ENCODE peak calls at places on chromosomes 11 and 22, in five cellular contexts. One of them, this sample, is unnamed. For H3K27me3, the result is how much of the 10 kb centered on the place peaks cover.

GRCh38 chr11:23903044-23903704 is 593.7 kb upstream of the LUZP2 start:
- DNase-seq in H1: no peak
- DNase-seq in H9: no peak
- DNase-seq in neuronal stem cell: no peak
- DNase-seq in mesenchymal stem cell: peak
- DNase-seq in this sample: peak

GRCh38 chr11:57903441-57904123 is 120.1 kb upstream of the OR9Q1 start:
- DNase-seq in H1: no peak
- DNase-seq in H9: no peak
- DNase-seq in neuronal stem cell: no peak
- DNase-seq in mesenchymal stem cell: no peak
- DNase-seq in this sample: peak

GRCh38 chr11:67561971-67562560 is 21.5 kb upstream of the GSTP1 start:
- DNase-seq in H1: no peak
- DNase-seq in H9: no peak
- DNase-seq in neuronal stem cell: no peak
- DNase-seq in mesenchymal stem cell: peak
- DNase-seq in this sample: peak

GRCh38 chr11:65211293-65212105 is 29.8 kb downstream of the CAPN1 start:
- DNase-seq in H1: no peak
- DNase-seq in H9: no peak
- DNase-seq in neuronal stem cell: no peak
- DNase-seq in mesenchymal stem cell: no peak
- DNase-seq in this sample: no peak

GRCh38 chr11:3213659-3214419 is 4.8 kb downstream of the MRGPRG start:
- DNase-seq in H1: no peak
- DNase-seq in H9: no peak
- DNase-seq in neuronal stem cell: no peak
- DNase-seq in mesenchymal stem cell: no peak
- DNase-seq in this sample: no peak

GRCh38 chr11:115656684-115657083 is 152.5 kb upstream of the CADM1 start:
- DNase-seq in H1: no peak
- DNase-seq in H9: no peak
- DNase-seq in neuronal stem cell: no peak
- DNase-seq in mesenchymal stem cell: no peak
- DNase-seq in this sample: no peak

GRCh38 chr22:31106651-31107205 is 640 bp downstream of the SELENOM start:
- DNase-seq in H1: no peak
- DNase-seq in H9: no peak
- DNase-seq in neuronal stem cell: no peak
- DNase-seq in mesenchymal stem cell: peak
- DNase-seq in this sample: peak

GRCh38 chr11:35389897-35390462 is 29.4 kb downstream of the SLC1A2 start:
- DNase-seq in H1: no peak
- DNase-seq in H9: no peak
- DNase-seq in neuronal stem cell: no peak
- DNase-seq in mesenchymal stem cell: no peak
- DNase-seq in this sample: peak

GRCh38 chr22:48746789-48747425 is 1080.8 kb downstream of the BRD1 start:
- DNase-seq in H1: no peak
- DNase-seq in H9: no peak
- DNase-seq in neuronal stem cell: no peak
- DNase-seq in mesenchymal stem cell: no peak
- DNase-seq in this sample: no peak

GRCh38 chr11:83608571-83608970 is 322.4 kb upstream of the CCDC90B start:
- DNase-seq in H1: no peak
- DNase-seq in H9: no peak
- DNase-seq in neuronal stem cell: no peak
- DNase-seq in mesenchymal stem cell: no peak
- DNase-seq in this sample: no peak

GRCh38 chr11:16276251-16276650 is 80.1 kb downstream of the SOX6 start:
- DNase-seq in H1: no peak
- DNase-seq in H9: no peak
- DNase-seq in neuronal stem cell: no peak
- DNase-seq in mesenchymal stem cell: no peak
- DNase-seq in this sample: no peak
- H2BK120ac ChIP-seq in H1: no peak
- H2BK120ac ChIP-seq in H9: no peak
- H2BK120ac ChIP-seq in neuronal stem cell: no peak
- H2BK120ac ChIP-seq in mesenchymal stem cell: no peak
- H2BK120ac ChIP-seq in this sample: no peak

GRCh38 chr22:39883057-39883456 is 10.5 kb downstream of the ENTHD1 start:
- DNase-seq in H1: no peak
- DNase-seq in H9: no peak
- DNase-seq in neuronal stem cell: no peak
- DNase-seq in mesenchymal stem cell: no peak
- DNase-seq in this sample: no peak
- H3K27me3 ChIP-seq in H1: under half
- H3K27me3 ChIP-seq in H9: under half
- H3K27me3 ChIP-seq in neuronal stem cell: under half
- H3K27me3 ChIP-seq in mesenchymal stem cell: under half
- H3K27me3 ChIP-seq in this sample: under half

DNA sequence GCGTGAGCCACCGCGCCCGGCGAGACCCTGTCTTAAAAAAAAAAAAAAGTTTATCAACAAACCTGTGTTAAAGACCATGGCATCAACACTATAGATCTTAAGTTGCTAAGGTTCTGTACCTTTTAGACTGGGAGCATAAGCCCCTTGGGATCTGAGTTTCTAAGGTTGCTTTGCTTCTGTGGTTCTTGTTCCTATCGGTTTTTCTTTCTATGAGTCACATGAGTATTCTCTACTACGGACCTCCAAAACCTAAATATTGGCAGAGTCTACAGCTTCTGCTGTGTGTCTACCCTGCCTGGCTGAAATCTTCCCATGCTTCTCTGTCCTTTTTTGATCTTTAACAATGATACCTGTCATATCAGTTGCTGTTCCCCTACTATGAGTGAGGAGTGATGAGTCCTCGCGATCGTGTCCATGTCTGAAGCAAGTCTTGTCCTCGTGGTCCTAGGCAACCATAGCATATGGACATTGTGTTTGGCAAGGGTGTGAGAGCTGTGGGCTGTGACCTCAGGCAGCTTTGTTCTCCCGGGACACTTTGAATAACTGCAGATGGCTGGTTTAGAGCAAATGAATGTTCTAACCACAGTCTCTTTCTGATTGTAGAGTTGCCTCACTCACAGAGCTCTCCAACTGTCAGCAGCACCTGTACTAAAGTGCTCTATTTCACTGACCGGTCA is 9.0 kb upstream of the DLAT start:
- DNase-seq in H1: no peak
- DNase-seq in H9: no peak
- DNase-seq in neuronal stem cell: no peak
- DNase-seq in mesenchymal stem cell: peak
- DNase-seq in this sample: no peak
- H2BK120ac ChIP-seq in H1: no peak
- H2BK120ac ChIP-seq in H9: no peak
- H2BK120ac ChIP-seq in neuronal stem cell: no peak
- H2BK120ac ChIP-seq in mesenchymal stem cell: no peak
- H2BK120ac ChIP-seq in this sample: no peak

GRCh38 chr22:27226666-27227065 is 569.3 kb downstream of the MIAT start:
- DNase-seq in H1: no peak
- DNase-seq in H9: no peak
- DNase-seq in neuronal stem cell: no peak
- DNase-seq in mesenchymal stem cell: peak
- DNase-seq in this sample: no peak
- H3K27me3 ChIP-seq in H1: under half
- H3K27me3 ChIP-seq in H9: under half
- H3K27me3 ChIP-seq in neuronal stem cell: under half
- H3K27me3 ChIP-seq in mesenchymal stem cell: under half
- H3K27me3 ChIP-seq in this sample: under half

DNA sequence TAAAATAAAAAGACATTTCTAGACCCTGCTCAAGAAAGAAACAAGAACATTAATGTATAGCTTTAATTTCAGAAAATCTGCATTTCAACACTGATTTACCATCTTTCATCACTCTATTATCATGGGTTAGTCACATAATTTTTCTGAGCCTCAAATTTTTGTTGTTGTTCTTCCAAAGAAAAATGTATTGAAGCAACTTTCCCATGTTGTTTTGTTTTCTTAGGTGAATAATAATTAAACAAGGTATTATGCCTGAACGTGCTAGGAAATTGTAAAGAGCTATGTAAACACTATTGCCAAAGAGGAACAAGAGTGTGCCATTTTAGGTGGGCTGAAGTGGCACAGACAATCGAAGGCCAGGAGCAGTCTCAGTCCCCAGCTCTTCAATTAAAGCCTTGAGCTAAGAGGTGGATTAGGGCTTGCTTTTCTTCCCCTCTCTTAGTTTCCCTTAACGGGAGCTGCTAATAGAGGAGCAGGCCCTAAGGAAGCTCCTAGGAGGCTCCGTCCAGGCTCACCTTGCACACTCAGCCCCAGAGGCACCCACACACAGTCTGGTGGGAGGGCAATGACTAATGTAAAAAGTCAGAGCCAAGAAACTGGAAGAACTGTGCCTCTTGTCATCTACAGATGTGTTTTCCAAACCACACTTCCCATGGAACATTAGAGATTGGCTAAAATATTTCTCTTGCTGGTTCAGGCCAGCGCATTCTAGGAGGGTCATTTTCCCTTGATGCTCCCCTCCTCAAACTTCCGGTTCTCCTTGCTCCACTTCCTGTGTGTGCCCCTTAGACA is 8.8 kb upstream of the UBASH3B start:
- DNase-seq in H1: no peak
- DNase-seq in H9: no peak
- DNase-seq in neuronal stem cell: no peak
- DNase-seq in mesenchymal stem cell: peak
- DNase-seq in this sample: no peak
- H2BK120ac ChIP-seq in H1: no peak
- H2BK120ac ChIP-seq in H9: no peak
- H2BK120ac ChIP-seq in neuronal stem cell: no peak
- H2BK120ac ChIP-seq in mesenchymal stem cell: no peak
- H2BK120ac ChIP-seq in this sample: no peak

GRCh38 chr11:19510468-19510867 is 202.2 kb upstream of the NAV2 start:
- DNase-seq in H1: no peak
- DNase-seq in H9: no peak
- DNase-seq in neuronal stem cell: no peak
- DNase-seq in mesenchymal stem cell: no peak
- DNase-seq in this sample: no peak
- H3K27me3 ChIP-seq in H1: under half
- H3K27me3 ChIP-seq in H9: under half
- H3K27me3 ChIP-seq in neuronal stem cell: under half
- H3K27me3 ChIP-seq in mesenchymal stem cell: half or more
- H3K27me3 ChIP-seq in this sample: under half

DNA sequence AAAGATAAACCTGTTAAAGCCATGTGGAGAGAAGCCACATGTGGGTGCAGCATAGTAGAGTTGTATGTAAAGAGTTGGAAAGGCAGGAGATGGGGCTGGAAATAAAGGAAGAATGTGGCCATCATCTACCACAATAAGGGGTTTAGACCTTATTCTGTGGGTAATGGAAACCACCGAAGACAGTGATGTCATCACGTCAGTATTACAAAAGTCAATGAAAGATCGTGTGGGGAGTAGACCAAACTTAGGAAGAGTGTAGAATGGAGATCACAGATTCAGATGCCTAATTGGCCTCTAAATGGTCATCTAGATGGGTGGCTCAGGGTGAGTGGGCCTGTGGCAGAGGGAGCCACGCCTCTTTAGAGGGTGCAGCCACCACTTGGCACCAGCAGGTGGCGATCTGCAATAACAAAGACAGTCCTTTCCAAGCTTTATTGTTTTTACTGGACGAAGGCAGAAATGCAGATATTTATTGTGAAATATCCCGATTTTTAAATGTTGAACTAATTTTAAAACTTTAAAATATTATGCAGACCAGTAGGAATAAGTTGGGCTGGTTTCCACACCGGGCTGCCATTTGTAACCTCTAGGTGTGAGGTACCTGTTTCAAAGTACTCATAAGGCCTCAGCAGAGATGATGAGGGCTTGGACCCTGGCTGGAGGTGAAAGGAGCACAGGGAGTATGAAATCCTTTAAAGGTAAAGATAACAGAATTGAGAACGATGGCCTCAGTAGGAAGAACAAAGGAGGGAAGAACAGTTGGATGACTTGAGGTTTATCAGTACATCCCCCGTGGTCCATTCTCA is 222.0 kb downstream of the DBX1 start:
- DNase-seq in H1: no peak
- DNase-seq in H9: peak
- DNase-seq in neuronal stem cell: no peak
- DNase-seq in mesenchymal stem cell: peak
- DNase-seq in this sample: peak
- H2BK120ac ChIP-seq in H1: no peak
- H2BK120ac ChIP-seq in H9: no peak
- H2BK120ac ChIP-seq in neuronal stem cell: no peak
- H2BK120ac ChIP-seq in mesenchymal stem cell: no peak
- H2BK120ac ChIP-seq in this sample: no peak

This sample was measured in trophoblast cell.